ENCODE peak calls at places on chromosomes 12 and 14, in eight cellular contexts. Z is GM12878, M is stomach, F is sigmoid colon, W is K562, L is transverse colon, T is HepG2, A is A549. D is an unnamed sample.

GRCh38 chr12:75642226-75642625 is 130.8 kb upstream of the KRR1 start:
- DNase-seq in Z (no peak), L (no peak), W (no peak), A (no peak), F (no peak), M (no peak), T (no peak), D (no peak)

GRCh38 chr12:68565391-68565903 is 45.3 kb upstream of the RAP1B start:
- DNase-seq in W (no peak), F (no peak), M (no peak), A (no peak), L (no peak), Z (no peak), T (no peak), D (no peak)

GRCh38 chr14:64459737-64460136 is 5.6 kb upstream of the AKAP5 start:
- DNase-seq in L (no peak), T (no peak), W (no peak), Z (no peak), F (no peak), M (no peak), A (no peak), D (no peak)

GRCh38 chr14:93858896-93859295 is 68.2 kb upstream of the FAM181A start:
- DNase-seq in T (no peak), F (no peak), W (no peak), Z (no peak), M (no peak), A (no peak), L (no peak), D (no peak)

GRCh38 chr12:106133136-106134087 is 5.3 kb downstream of the NUAK1 start:
- DNase-seq in A (peak), M (no peak), W (no peak), Z (no peak), F (no peak), L (no peak), T (no peak), D (no peak)

GRCh38 chr12:13175499-13175898 is 21.0 kb upstream of the EMP1 start:
- DNase-seq in Z (no peak), F (no peak), W (no peak), T (no peak), M (no peak), A (no peak), L (no peak), D (peak)

GRCh38 chr12:64625243-64626077 is 15.2 kb downstream of the RASSF3 start:
- DNase-seq in A (peak), L (peak), F (peak), W (peak), M (peak), Z (peak), T (peak), D (no peak)

GRCh38 chr14:70000601-70001000 is 121.4 kb downstream of the SMOC1 start:
- DNase-seq in L (no peak), A (no peak), W (no peak), M (no peak), F (no peak), T (no peak), Z (no peak), D (no peak)

GRCh38 chr12:93996321-93996720 is 152.1 kb upstream of the PLXNC1 start:
- DNase-seq in T (no peak), W (no peak), L (no peak), A (no peak), M (no peak), Z (no peak), F (no peak), D (no peak)

GRCh38 chr14:89669209-89669608 is 252.2 kb upstream of the FOXN3 start:
- DNase-seq in Z (no peak), T (no peak), M (no peak), L (peak), W (no peak), A (no peak), F (no peak), D (no peak)

GRCh38 chr14:104765517-104765916 is 12.6 kb downstream of the SIVA1 start:
- DNase-seq in Z (no peak), L (no peak), M (no peak), A (no peak), T (no peak), W (no peak), F (no peak), D (no peak)

GRCh38 chr12:102435827-102436436 is 44.4 kb downstream of the IGF1 start:
- DNase-seq in F (no peak), A (no peak), M (no peak), Z (no peak), W (no peak), L (no peak), T (no peak), D (no peak)

GRCh38 chr12:6373022-6373787 is 2.2 kb downstream of the SCNN1A start:
- DNase-seq in T (no peak), F (peak), Z (no peak), M (peak), W (no peak), A (no peak), L (peak), D (no peak)

GRCh38 chr14:95238674-95239313 is 80.9 kb downstream of the CLMN start:
- DNase-seq in Z (no peak), M (no peak), T (no peak), L (no peak), A (no peak), F (no peak), W (no peak), D (no peak)

GRCh38 chr12:991350-992278 is 591 bp downstream of the ERC1 start:
- DNase-seq in F (no peak), A (peak), L (peak), W (peak), M (no peak), Z (no peak), T (no peak), D (no peak)

GRCh38 chr14:89728964-89729363 is 225.6 kb downstream of the EFCAB11 start:
- DNase-seq in F (no peak), M (no peak), A (no peak), W (no peak), Z (no peak), T (no peak), L (no peak), D (no peak)

GRCh38 chr14:89908712-89909450 is 45.6 kb downstream of the EFCAB11 start:
- DNase-seq in W (no peak), L (no peak), Z (no peak), F (no peak), M (no peak), T (no peak), A (no peak), D (no peak)

GRCh38 chr14:95559203-95559602 is 24.4 kb downstream of the GLRX5 start:
- DNase-seq in A (no peak), L (no peak), W (no peak), T (no peak), Z (no peak), M (no peak), F (no peak), D (no peak)

GRCh38 chr12:39905152-39905551 is 200.7 kb downstream of the SLC2A13 start:
- DNase-seq in Z (no peak), M (no peak), W (no peak), F (peak), T (no peak), L (peak), A (no peak), D (no peak)

GRCh38 chr12:532908-533565 is 73.3 kb downstream of the B4GALNT3 start:
- DNase-seq in T (no peak), W (no peak), Z (no peak), A (no peak), M (no peak), L (no peak), F (no peak), D (no peak)

GRCh38 chr12:124397807-124398577 is 103.1 kb downstream of the RFLNA start:
- DNase-seq in Z (no peak), T (no peak), F (peak), W (no peak), L (peak), A (no peak), M (peak), D (no peak)

GRCh38 chr12:75329918-75330826 is at the start of gene CAPS2:
- DNase-seq in W (peak), M (peak), T (peak), L (peak), Z (no peak), F (peak), A (peak), D (peak)

GRCh38 chr14:89336338-89336737 is 80.7 kb downstream of the FOXN3 start:
- DNase-seq in W (no peak), L (no peak), T (peak), F (no peak), A (no peak), Z (no peak), M (no peak), D (no peak)

GRCh38 chr12:121038861-121039654 is at the start of gene OASL:
- DNase-seq in A (peak), W (no peak), T (no peak), L (peak), Z (peak), M (peak), F (no peak), D (no peak)
- H3K4me3 ChIP-seq in A (peak), W (no peak), T (peak), L (peak), Z (peak), M (peak), F (no peak), D (peak)

GRCh38 chr12:92208613-92209121 is 63.0 kb upstream of the BTG1 start:
- DNase-seq in A (peak), Z (peak), T (no peak), L (no peak), F (no peak), W (no peak), M (no peak), D (no peak)
- TF ChIP-seq EP300 in A (no peak), Z (no peak), T (no peak), L (no peak), F (no peak), W (peak), M (no peak), D (no peak)

DNA sequence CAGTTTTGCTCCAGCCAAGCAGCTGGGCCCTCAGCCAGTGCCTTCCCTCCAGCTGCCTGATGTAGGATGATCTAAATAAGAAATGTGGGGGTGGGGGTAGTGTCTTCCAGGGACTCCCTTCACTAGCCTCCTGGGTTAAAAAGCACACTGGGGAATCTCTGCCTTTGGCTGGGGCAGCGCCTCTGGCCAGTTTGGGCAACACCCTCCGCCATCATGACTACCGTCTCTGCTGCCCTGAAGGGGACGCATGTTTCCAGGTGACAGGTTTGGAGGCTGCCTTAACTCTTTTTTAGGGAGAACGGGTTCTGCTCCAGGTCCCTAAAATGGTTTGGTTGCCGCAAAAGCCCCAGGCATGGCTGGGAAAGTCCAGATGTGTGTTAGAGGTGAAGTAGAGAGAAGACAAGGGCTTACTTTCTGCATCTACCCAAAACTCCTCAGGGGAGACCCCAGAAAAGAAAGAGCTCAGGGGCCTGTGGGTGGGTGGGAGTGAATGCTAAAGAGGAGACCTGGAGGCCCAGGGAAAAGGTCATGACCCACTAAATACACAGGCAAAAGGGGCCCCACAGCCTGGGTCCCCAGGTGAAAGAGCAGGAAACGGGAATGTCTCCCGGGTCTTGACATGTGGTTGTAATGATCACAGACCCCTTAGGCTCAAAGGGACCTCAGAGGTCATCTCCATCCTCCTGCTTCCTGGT is 132.8 kb upstream of the CCND2 start:
- DNase-seq in W (no peak), L (no peak), M (no peak), T (no peak), F (no peak), A (no peak), Z (no peak), D (no peak)
- H3K4me3 ChIP-seq in W (no peak), L (no peak), M (no peak), T (no peak), F (no peak), A (no peak), Z (no peak), D (no peak)

GRCh38 chr14:23147676-23148075 is 28.6 kb upstream of the CEBPE start:
- DNase-seq in Z (no peak), T (no peak), F (no peak), L (no peak), A (no peak), W (no peak), M (peak), D (no peak)
- TF ChIP-seq EP300 in Z (no peak), T (no peak), F (no peak), L (no peak), A (no peak), W (no peak), M (no peak), D (no peak)

GRCh38 chr14:24198845-24199524 is 3.7 kb upstream of the TM9SF1 start:
- DNase-seq in F (peak), W (no peak), T (no peak), Z (no peak), M (no peak), A (no peak), L (no peak), D (no peak)
- H3K4me3 ChIP-seq in F (no peak), W (no peak), T (no peak), Z (no peak), M (no peak), A (no peak), L (no peak), D (no peak)